ENCODE peak calls at places on chromosomes 2 and 18, in four cellular contexts. One of them, this sample, is unnamed.

GRCh38 chr18:45839415-45840395 is 14.2 kb downstream of the SIGLEC15 start:
- DNase-seq in ovary: no peak
- DNase-seq in tibial nerve: no peak
- DNase-seq in body of pancreas: peak
- DNase-seq in this sample: no peak

GRCh38 chr2:49948091-49948490 is 793.8 kb upstream of the FSHR start:
- DNase-seq in ovary: no peak
- DNase-seq in tibial nerve: no peak
- DNase-seq in body of pancreas: no peak
- DNase-seq in this sample: no peak

GRCh38 chr18:14944838-14945237 is 196.9 kb downstream of the ANKRD30B start:
- DNase-seq in ovary: no peak
- DNase-seq in tibial nerve: no peak
- DNase-seq in body of pancreas: no peak
- DNase-seq in this sample: no peak

GRCh38 chr2:200438251-200438650 is 71.6 kb downstream of the KCTD18 start:
- DNase-seq in ovary: no peak
- DNase-seq in tibial nerve: no peak
- DNase-seq in body of pancreas: no peak
- DNase-seq in this sample: no peak

GRCh38 chr2:67130526-67131309 is 266.4 kb upstream of the ETAA1 start:
- DNase-seq in ovary: no peak
- DNase-seq in tibial nerve: no peak
- DNase-seq in body of pancreas: no peak
- DNase-seq in this sample: no peak

GRCh38 chr2:227889336-227889735 is 17.9 kb downstream of the DAW1 start:
- DNase-seq in ovary: no peak
- DNase-seq in tibial nerve: no peak
- DNase-seq in body of pancreas: no peak
- DNase-seq in this sample: no peak

GRCh38 chr2:118786691-118787090 is 60.8 kb downstream of the EN1 start:
- DNase-seq in ovary: no peak
- DNase-seq in tibial nerve: no peak
- DNase-seq in body of pancreas: no peak
- DNase-seq in this sample: no peak

GRCh38 chr2:20215183-20216040 is 9.5 kb downstream of the SDC1 start:
- DNase-seq in ovary: no peak
- DNase-seq in tibial nerve: no peak
- DNase-seq in body of pancreas: no peak
- DNase-seq in this sample: no peak

GRCh38 chr18:5895886-5896740 is 791 bp upstream of the TMEM200C start:
- DNase-seq in ovary: peak
- DNase-seq in tibial nerve: no peak
- DNase-seq in body of pancreas: peak
- DNase-seq in this sample: no peak

GRCh38 chr2:32264422-32265149 is at the start of gene NLRC4:
- DNase-seq in ovary: no peak
- DNase-seq in tibial nerve: no peak
- DNase-seq in body of pancreas: no peak
- DNase-seq in this sample: no peak

GRCh38 chr18:62318613-62319012 is 6.5 kb upstream of the TNFRSF11A start:
- DNase-seq in ovary: no peak
- DNase-seq in tibial nerve: no peak
- DNase-seq in body of pancreas: no peak
- DNase-seq in this sample: no peak

GRCh38 chr2:125456851-125457250 is 1199.1 kb upstream of the GYPC start:
- DNase-seq in ovary: no peak
- DNase-seq in tibial nerve: no peak
- DNase-seq in body of pancreas: no peak
- DNase-seq in this sample: no peak

GRCh38 chr2:1750270-1750934 is 6.1 kb upstream of the PXDN start:
- DNase-seq in ovary: no peak
- DNase-seq in tibial nerve: no peak
- DNase-seq in body of pancreas: no peak
- DNase-seq in this sample: no peak

GRCh38 chr2:74559912-74560311 is 5.4 kb downstream of the DOK1 start:
- DNase-seq in ovary: no peak
- DNase-seq in tibial nerve: no peak
- DNase-seq in body of pancreas: no peak
- DNase-seq in this sample: no peak

GRCh38 chr2:209501579-209501978 is 77.7 kb downstream of the MAP2 start:
- DNase-seq in ovary: no peak
- DNase-seq in tibial nerve: no peak
- DNase-seq in body of pancreas: no peak
- DNase-seq in this sample: no peak

GRCh38 chr18:59902180-59902992 is 2.6 kb downstream of the PMAIP1 start:
- DNase-seq in ovary: no peak
- DNase-seq in tibial nerve: no peak
- DNase-seq in body of pancreas: no peak
- DNase-seq in this sample: no peak

GRCh38 chr18:12659904-12660605 is 2.1 kb upstream of the SPIRE1 start:
- DNase-seq in ovary: peak
- DNase-seq in tibial nerve: no peak
- DNase-seq in body of pancreas: peak
- DNase-seq in this sample: no peak

GRCh38 chr2:10256031-10256524 is 46.6 kb upstream of the HPCAL1 start:
- DNase-seq in ovary: no peak
- DNase-seq in tibial nerve: no peak
- DNase-seq in body of pancreas: no peak
- DNase-seq in this sample: peak

GRCh38 chr2:188324067-188324466 is 32.4 kb downstream of the GULP1 start:
- DNase-seq in ovary: no peak
- DNase-seq in tibial nerve: no peak
- DNase-seq in body of pancreas: no peak
- DNase-seq in this sample: no peak

GRCh38 chr18:12432196-12432595 is 24.5 kb downstream of the PRELID3A start:
- DNase-seq in ovary: no peak
- DNase-seq in tibial nerve: no peak
- DNase-seq in body of pancreas: no peak
- DNase-seq in this sample: no peak

GRCh38 chr2:55097462-55098410 is 47.5 kb upstream of the RTN4 start:
- DNase-seq in ovary: no peak
- DNase-seq in tibial nerve: no peak
- DNase-seq in body of pancreas: no peak
- DNase-seq in this sample: no peak

GRCh38 chr2:54557601-54558187 is 101.6 kb downstream of the SPTBN1 start:
- DNase-seq in ovary: peak
- DNase-seq in tibial nerve: no peak
- DNase-seq in body of pancreas: peak
- DNase-seq in this sample: peak

GRCh38 chr2:103002954-103003353 is 241.1 kb downstream of the TMEM182 start:
- DNase-seq in ovary: no peak
- DNase-seq in tibial nerve: no peak
- DNase-seq in body of pancreas: no peak
- DNase-seq in this sample: no peak

GRCh38 chr2:230849633-230850357 is 14.9 kb upstream of the ITM2C start:
- DNase-seq in ovary: no peak
- DNase-seq in tibial nerve: no peak
- DNase-seq in body of pancreas: peak
- DNase-seq in this sample: no peak

GRCh38 chr2:150477347-150477746 is 10.1 kb downstream of the RND3 start:
- DNase-seq in ovary: no peak
- DNase-seq in tibial nerve: no peak
- DNase-seq in body of pancreas: no peak
- DNase-seq in this sample: no peak

GRCh38 chr2:1546023-1546591 is 132.8 kb downstream of the TPO start:
- DNase-seq in ovary: peak
- DNase-seq in tibial nerve: no peak
- DNase-seq in body of pancreas: peak
- DNase-seq in this sample: no peak

GRCh38 chr2:152716805-152717241 is 438 bp downstream of the PRPF40A start:
- DNase-seq in ovary: peak
- DNase-seq in tibial nerve: no peak
- DNase-seq in body of pancreas: peak
- DNase-seq in this sample: no peak

GRCh38 chr2:58046585-58047372 is at the start of gene VRK2:
- DNase-seq in ovary: peak
- DNase-seq in tibial nerve: peak
- DNase-seq in body of pancreas: peak
- DNase-seq in this sample: peak

GRCh38 chr2:58045580-58046334 is 849 bp upstream of the VRK2 start:
- DNase-seq in ovary: peak
- DNase-seq in tibial nerve: no peak
- DNase-seq in body of pancreas: peak
- DNase-seq in this sample: no peak

GRCh38 chr2:58046335-58046584 is 346 bp upstream of the VRK2 start:
- DNase-seq in ovary: no peak
- DNase-seq in tibial nerve: no peak
- DNase-seq in body of pancreas: no peak
- DNase-seq in this sample: no peak

GRCh38 chr2:58047373-58047674 is 718 bp downstream of the VRK2 start:
- DNase-seq in ovary: no peak
- DNase-seq in tibial nerve: no peak
- DNase-seq in body of pancreas: no peak
- DNase-seq in this sample: no peak

GRCh38 chr2:58047969-58048368 is 1.4 kb downstream of the VRK2 start:
- DNase-seq in ovary: no peak
- DNase-seq in tibial nerve: no peak
- DNase-seq in body of pancreas: no peak
- DNase-seq in this sample: no peak
- H3K4me3 ChIP-seq in ovary: no peak
- H3K4me3 ChIP-seq in tibial nerve: no peak
- H3K4me3 ChIP-seq in body of pancreas: no peak
- H3K4me3 ChIP-seq in this sample: no peak

GRCh38 chr2:107091163-107091864 is 205.3 kb upstream of the ST6GAL2 start:
- DNase-seq in ovary: no peak
- DNase-seq in tibial nerve: no peak
- DNase-seq in body of pancreas: no peak
- DNase-seq in this sample: no peak

GRCh38 chr2:107093426-107093957 is 207.5 kb upstream of the ST6GAL2 start:
- DNase-seq in ovary: no peak
- DNase-seq in tibial nerve: no peak
- DNase-seq in body of pancreas: no peak
- DNase-seq in this sample: no peak

DNA sequence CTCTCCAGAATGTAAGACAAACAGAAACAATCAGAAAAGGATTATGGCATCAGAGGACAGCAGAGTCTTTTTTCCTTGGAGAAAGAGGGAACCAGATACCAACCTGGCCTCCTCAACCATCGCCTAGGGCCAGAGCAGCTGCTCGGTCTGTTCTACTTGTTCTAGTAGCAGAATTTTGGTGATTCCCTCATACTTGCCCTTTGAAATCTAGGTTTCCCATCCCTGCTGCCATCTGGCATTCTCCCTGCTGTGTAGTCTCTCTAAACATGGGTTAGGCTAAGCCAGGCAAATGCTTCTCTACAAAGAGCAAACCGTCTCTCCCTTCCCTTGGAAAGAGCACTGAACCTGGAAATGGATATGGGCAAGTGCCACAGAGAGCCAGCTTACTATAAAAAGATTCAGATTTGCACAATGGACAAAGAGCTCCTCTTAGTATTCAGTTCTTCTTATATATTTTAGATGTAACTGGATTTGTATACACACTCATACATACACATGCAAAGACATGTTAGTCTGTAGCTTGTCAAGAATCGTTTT is 208.6 kb upstream of the ST6GAL2 start:
- DNase-seq in ovary: no peak
- DNase-seq in tibial nerve: no peak
- DNase-seq in body of pancreas: no peak
- DNase-seq in this sample: no peak
- TF ChIP-seq POLR2A in ovary: no peak
- TF ChIP-seq POLR2A in tibial nerve: no peak
- TF ChIP-seq POLR2A in body of pancreas: no peak
- TF ChIP-seq POLR2A in this sample: no peak

GRCh38 chr2:25639696-25640095 is 33.7 kb downstream of the DTNB start:
- DNase-seq in ovary: no peak
- DNase-seq in tibial nerve: no peak
- DNase-seq in body of pancreas: no peak
- DNase-seq in this sample: no peak

GRCh38 chr2:25642298-25642697 is 31.1 kb downstream of the DTNB start:
- DNase-seq in ovary: no peak
- DNase-seq in tibial nerve: no peak
- DNase-seq in body of pancreas: no peak
- DNase-seq in this sample: no peak

GRCh38 chr2:25639131-25639530 is 34.2 kb downstream of the DTNB start:
- DNase-seq in ovary: no peak
- DNase-seq in tibial nerve: no peak
- DNase-seq in body of pancreas: no peak
- DNase-seq in this sample: no peak
- H3K4me3 ChIP-seq in ovary: no peak
- H3K4me3 ChIP-seq in tibial nerve: no peak
- H3K4me3 ChIP-seq in body of pancreas: no peak
- H3K4me3 ChIP-seq in this sample: no peak

GRCh38 chr2:86000938-86001312 is 104.8 kb downstream of the POLR1A start:
- DNase-seq in ovary: no peak
- DNase-seq in tibial nerve: no peak
- DNase-seq in body of pancreas: no peak
- DNase-seq in this sample: no peak

GRCh38 chr2:86000131-86000937 is 105.4 kb downstream of the POLR1A start:
- DNase-seq in ovary: no peak
- DNase-seq in tibial nerve: no peak
- DNase-seq in body of pancreas: no peak
- DNase-seq in this sample: no peak

GRCh38 chr2:86002375-86002774 is 103.3 kb downstream of the POLR1A start:
- DNase-seq in ovary: no peak
- DNase-seq in tibial nerve: no peak
- DNase-seq in body of pancreas: no peak
- DNase-seq in this sample: peak

GRCh38 chr2:85999131-85999831 is 106.4 kb downstream of the POLR1A start:
- DNase-seq in ovary: no peak
- DNase-seq in tibial nerve: no peak
- DNase-seq in body of pancreas: no peak
- DNase-seq in this sample: no peak

GRCh38 chr2:86001326-86001725 is 104.4 kb downstream of the POLR1A start:
- DNase-seq in ovary: no peak
- DNase-seq in tibial nerve: no peak
- DNase-seq in body of pancreas: no peak
- DNase-seq in this sample: peak
- TF ChIP-seq POLR2A in ovary: no peak
- TF ChIP-seq POLR2A in tibial nerve: no peak
- TF ChIP-seq POLR2A in body of pancreas: no peak
- TF ChIP-seq POLR2A in this sample: no peak

DNA sequence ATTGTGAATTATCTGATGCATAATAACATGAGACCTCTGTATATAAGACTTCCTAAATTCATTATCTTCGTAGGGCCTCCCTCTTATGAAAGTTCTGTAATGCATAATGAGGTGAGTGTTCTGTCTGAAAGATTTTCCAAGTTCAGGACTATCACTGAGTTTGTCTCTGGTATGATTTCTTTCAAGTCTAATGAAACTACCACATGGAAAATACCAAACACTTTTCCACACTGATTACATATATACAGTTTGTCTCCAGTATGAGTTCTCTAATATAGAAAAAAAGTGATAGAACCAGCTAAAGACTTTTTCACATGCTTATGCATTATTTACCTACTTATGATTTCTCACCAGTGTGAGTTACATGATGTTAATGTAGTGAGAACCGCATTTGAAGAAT is 34.7 kb downstream of the CTNNA2 start:
- DNase-seq in ovary: no peak
- DNase-seq in tibial nerve: no peak
- DNase-seq in body of pancreas: no peak
- DNase-seq in this sample: no peak
- H3K4me3 ChIP-seq in ovary: no peak
- H3K4me3 ChIP-seq in tibial nerve: no peak
- H3K4me3 ChIP-seq in body of pancreas: no peak
- H3K4me3 ChIP-seq in this sample: no peak